ENCODE peak calls at places on chromosomes 2 and 18, in eight cellular contexts. Z, S, W, T, F, M, C and Q are unnamed samples.

GRCh38 chr2:206869824-206870495 is 69.4 kb upstream of the CPO start:
- DNase-seq in Z (no peak), S (no peak), W (no peak), T (no peak), F (no peak), M (no peak), C (no peak), Q (no peak)

GRCh38 chr2:215626812-215627281 is 191.0 kb upstream of the FN1 start:
- DNase-seq in Z (no peak), S (no peak), W (no peak), T (no peak), F (no peak), M (no peak), C (no peak), Q (no peak)

GRCh38 chr2:216551669-216552068 is 53.0 kb downstream of the RPL37A start:
- DNase-seq in Z (no peak), S (no peak), W (no peak), T (no peak), F (no peak), M (no peak), C (no peak), Q (no peak)

GRCh38 chr2:203973676-203974075 is 37.1 kb downstream of the ICOS start:
- DNase-seq in Z (no peak), S (no peak), W (no peak), T (no peak), F (no peak), M (no peak), C (no peak), Q (no peak)

GRCh38 chr2:152573168-152573567 is 144.1 kb downstream of the PRPF40A start:
- DNase-seq in Z (no peak), S (no peak), W (no peak), T (peak), F (peak), M (peak), C (no peak), Q (peak)

GRCh38 chr18:76274470-76275289 is 220.4 kb downstream of the ZNF516 start:
- DNase-seq in Z (no peak), S (no peak), W (peak), T (no peak), F (no peak), M (no peak), C (no peak), Q (peak)

GRCh38 chr2:223026357-223027110 is 25.5 kb upstream of the KCNE4 start:
- DNase-seq in Z (no peak), S (no peak), W (no peak), T (no peak), F (no peak), M (no peak), C (peak), Q (no peak)

GRCh38 chr2:121791801-121792221 is 36.4 kb downstream of the TSN start:
- DNase-seq in Z (no peak), S (no peak), W (no peak), T (no peak), F (no peak), M (no peak), C (no peak), Q (no peak)

GRCh38 chr2:120362926-120363325 is 17.0 kb downstream of the INHBB start:
- DNase-seq in Z (no peak), S (no peak), W (no peak), T (no peak), F (no peak), M (no peak), C (no peak), Q (no peak)

GRCh38 chr2:69013837-69014796 is 1.1 kb downstream of the ANTXR1 start:
- DNase-seq in Z (no peak), S (no peak), W (no peak), T (peak), F (peak), M (no peak), C (peak), Q (no peak)

GRCh38 chr2:100882645-100883613 is 63.0 kb downstream of the NPAS2 start:
- DNase-seq in Z (no peak), S (no peak), W (no peak), T (peak), F (no peak), M (no peak), C (no peak), Q (peak)

GRCh38 chr18:74378179-74378682 is 62.6 kb downstream of the C18orf63 start:
- DNase-seq in Z (no peak), S (no peak), W (no peak), T (no peak), F (no peak), M (no peak), C (no peak), Q (no peak)

GRCh38 chr2:232300894-232301387 is 77.6 kb upstream of the ALPP start:
- DNase-seq in Z (no peak), S (no peak), W (no peak), T (no peak), F (no peak), M (no peak), C (no peak), Q (no peak)

GRCh38 chr2:166942377-166942776 is 54.1 kb downstream of the XIRP2 start:
- DNase-seq in Z (no peak), S (no peak), W (no peak), T (no peak), F (no peak), M (no peak), C (no peak), Q (no peak)

GRCh38 chr2:85698184-85698879 is 4.2 kb downstream of the GNLY start:
- DNase-seq in Z (no peak), S (no peak), W (no peak), T (no peak), F (no peak), M (no peak), C (no peak), Q (no peak)

GRCh38 chr2:105626391-105626990 is 118.2 kb upstream of the NCK2 start:
- DNase-seq in Z (no peak), S (no peak), W (no peak), T (no peak), F (no peak), M (no peak), C (no peak), Q (no peak)

GRCh38 chr2:13522917-13523821 is 806.4 kb downstream of the TRIB2 start:
- DNase-seq in Z (no peak), S (peak), W (no peak), T (peak), F (no peak), M (no peak), C (no peak), Q (no peak)

GRCh38 chr18:48845174-48845573 is 105.6 kb downstream of the SMAD7 start:
- DNase-seq in Z (no peak), S (no peak), W (no peak), T (no peak), F (no peak), M (no peak), C (no peak), Q (no peak)

GRCh38 chr2:85355521-85355920 is 952 bp downstream of the ELMOD3 start:
- DNase-seq in Z (no peak), S (no peak), W (no peak), T (no peak), F (no peak), M (no peak), C (no peak), Q (no peak)

GRCh38 chr18:78138993-78139496 is 840.6 kb upstream of the SALL3 start:
- DNase-seq in Z (no peak), S (no peak), W (peak), T (no peak), F (no peak), M (no peak), C (peak), Q (no peak)

GRCh38 chr2:232455426-232456255 is at the start of gene ALPI:
- DNase-seq in Z (no peak), S (no peak), W (no peak), T (peak), F (no peak), M (no peak), C (no peak), Q (no peak)

GRCh38 chr18:5628512-5629255 is 84.9 kb upstream of the EPB41L3 start:
- DNase-seq in Z (no peak), S (peak), W (peak), T (peak), F (no peak), M (no peak), C (no peak), Q (peak)

GRCh38 chr2:98543214-98543613 is 65.1 kb downstream of the COA5 start:
- DNase-seq in Z (no peak), S (no peak), W (no peak), T (no peak), F (no peak), M (no peak), C (no peak), Q (no peak)

GRCh38 chr2:22110244-22110651 is 986.5 kb downstream of the TDRD15 start:
- DNase-seq in Z (no peak), S (no peak), W (no peak), T (no peak), F (no peak), M (no peak), C (no peak), Q (no peak)

GRCh38 chr18:2935438-2936192 is 77.3 kb downstream of the LPIN2 start:
- DNase-seq in Z (no peak), S (no peak), W (no peak), T (no peak), F (no peak), M (no peak), C (no peak), Q (no peak)

GRCh38 chr2:187307606-187308005 is 140.4 kb downstream of the CALCRL start:
- DNase-seq in Z (no peak), S (no peak), W (no peak), T (no peak), F (no peak), M (no peak), C (no peak), Q (no peak)

GRCh38 chr2:229445013-229445412 is 173.9 kb upstream of the PID1 start:
- DNase-seq in Z (no peak), S (no peak), W (peak), T (peak), F (peak), M (no peak), C (no peak), Q (peak)

GRCh38 chr2:172196768-172197322 is 94.1 kb upstream of the DLX2 start:
- DNase-seq in Z (peak), S (no peak), W (no peak), T (no peak), F (no peak), M (peak), C (no peak), Q (no peak)

GRCh38 chr2:130371723-130372054 is 15.8 kb downstream of the PTPN18 start:
- DNase-seq in Z (no peak), S (no peak), W (peak), T (no peak), F (no peak), M (no peak), C (no peak), Q (peak)

GRCh38 chr2:216905649-216906048 is 45.8 kb upstream of the TNP1 start:
- DNase-seq in Z (no peak), S (no peak), W (no peak), T (no peak), F (no peak), M (no peak), C (no peak), Q (no peak)